ENCODE peak calls at places on chromosomes 5 and 9, in six cellular contexts. C is GM13976, W is HL-60, V is PC-9, H is ureter, U is adrenal gland. K is an unnamed sample.

GRCh38 chr9:99474186-99474585 is 252.1 kb downstream of the SEC61B start:
- DNase-seq in U (no peak), H (no peak), C (no peak), W (no peak), V (no peak), K (no peak)

GRCh38 chr5:123856736-123857135 is 344.8 kb downstream of the CSNK1G3 start:
- DNase-seq in H (no peak), W (no peak), V (no peak), C (no peak), U (peak), K (no peak)

GRCh38 chr5:19920761-19921160 is 67.2 kb downstream of the CDH18 start:
- DNase-seq in C (no peak), W (no peak), V (no peak), U (no peak), H (no peak), K (no peak)

GRCh38 chr5:9325549-9325948 is 220.3 kb downstream of the SEMA5A start:
- DNase-seq in C (no peak), H (no peak), V (peak), W (no peak), U (no peak), K (no peak)

GRCh38 chr5:163730206-163730782 is 224.9 kb downstream of the MAT2B start:
- DNase-seq in C (no peak), H (no peak), W (no peak), U (no peak), V (no peak), K (no peak)

GRCh38 chr5:7856855-7857254 is 5.9 kb upstream of the CFAP90 start:
- DNase-seq in V (no peak), U (peak), W (peak), H (no peak), C (peak), K (peak)

GRCh38 chr9:111458139-111459009 is 25.8 kb downstream of the ECPAS start:
- DNase-seq in V (no peak), C (no peak), H (no peak), W (no peak), U (no peak), K (no peak)

GRCh38 chr5:1668141-1668721 is 131.4 kb downstream of the MRPL36 start:
- DNase-seq in W (no peak), H (no peak), C (no peak), U (peak), V (no peak), K (no peak)

GRCh38 chr5:102106599-102106998 is 189.5 kb downstream of the SLCO4C1 start:
- DNase-seq in U (no peak), W (no peak), V (no peak), H (no peak), C (no peak), K (no peak)

GRCh38 chr5:170437621-170438375 is 48.6 kb upstream of the KCNMB1 start:
- DNase-seq in U (no peak), C (no peak), W (no peak), V (no peak), H (peak), K (no peak)

GRCh38 chr5:117473075-117473595 is 898.5 kb upstream of the SEMA6A start:
- DNase-seq in U (no peak), H (no peak), C (no peak), W (no peak), V (no peak), K (no peak)

GRCh38 chr5:35608881-35609779 is 8.5 kb upstream of the SPEF2 start:
- DNase-seq in W (no peak), H (no peak), C (no peak), U (no peak), V (peak), K (no peak)

GRCh38 chr5:145856285-145856818 is 16.5 kb downstream of the GRXCR2 start:
- DNase-seq in V (no peak), U (peak), W (no peak), C (peak), H (peak), K (no peak)

GRCh38 chr9:134734270-134734669 is 92.7 kb downstream of the COL5A1 start:
- DNase-seq in V (no peak), H (no peak), W (no peak), U (peak), C (no peak), K (no peak)

GRCh38 chr5:93532370-93532769 is 48.6 kb downstream of the NR2F1-AS1 start:
- DNase-seq in W (no peak), H (peak), U (peak), C (no peak), V (no peak), K (no peak)

GRCh38 chr5:151208481-151208914 is 15.4 kb downstream of the CCDC69 start:
- DNase-seq in H (peak), U (peak), W (peak), V (no peak), C (no peak), K (peak)

K was measured in stimulated activated naive CD8-positive, alpha-beta T cell treated with anti-CD3 and anti-CD28 coated beads, Interleukin-15, amount 100 ng/mL, for 72 hours.